ENCODE peak calls at places on chromosome 4, in seven cellular contexts. D is stimulated activated CD8-positive, alpha-beta memory T cell treated with anti-CD3 and anti-CD28 coated beads, Interleukin-4, amount 100 ng/mL, for 4 hours; E is GM10248; N is 8988T; W is activated T-cell treated with anti-CD3 and anti-CD28 coated beads, Interleukin-2, amount 50 U/mL, for 72 hours; V is HFFc6; O is activated T-helper 1 cell treated with anti-CD3 and anti-CD28 coated beads, Interleukin-2, amount 50 U/mL, for 16 hours. Y is an unnamed sample.

GRCh38 chr4:30116401-30116800 is 603.8 kb upstream of the PCDH7 start:
- DNase-seq in W (no peak), V (no peak), O (no peak), N (no peak), D (no peak), E (no peak), Y (no peak)

GRCh38 chr4:52665592-52665991 is 6.5 kb upstream of the USP46 start:
- DNase-seq in D (no peak), N (no peak), E (peak), O (no peak), W (no peak), V (no peak), Y (no peak)

GRCh38 chr4:3469386-3470243 is 6.5 kb downstream of the DOK7 start:
- DNase-seq in D (no peak), V (no peak), N (no peak), O (no peak), W (no peak), E (no peak), Y (no peak)

GRCh38 chr4:48483777-48484493 is 792 bp downstream of the SLC10A4 start:
- DNase-seq in E (no peak), O (no peak), D (no peak), N (no peak), V (no peak), W (peak), Y (no peak)

GRCh38 chr4:8205241-8205707 is 6.2 kb downstream of the SH3TC1 start:
- DNase-seq in O (no peak), D (no peak), N (no peak), V (no peak), W (no peak), E (no peak), Y (no peak)

GRCh38 chr4:72430988-72431387 is 138.0 kb downstream of the ADAMTS3 start:
- DNase-seq in N (no peak), E (no peak), V (no peak), D (no peak), O (no peak), W (no peak), Y (no peak)

GRCh38 chr4:122851568-122851967 is 24.9 kb downstream of the FGF2 start:
- DNase-seq in N (no peak), W (no peak), O (no peak), D (no peak), V (no peak), E (no peak), Y (no peak)

GRCh38 chr4:19034089-19034488 is 1012.5 kb upstream of the LCORL start:
- DNase-seq in W (no peak), V (no peak), E (no peak), D (no peak), O (no peak), N (no peak), Y (no peak)

GRCh38 chr4:150127757-150128156 is 49.5 kb downstream of the DCLK2 start:
- DNase-seq in E (no peak), W (no peak), V (peak), N (no peak), D (no peak), O (no peak), Y (no peak)

GRCh38 chr4:80305466-80305865 is 30.1 kb upstream of the CFAP299 start:
- DNase-seq in O (no peak), D (no peak), E (no peak), V (peak), N (no peak), W (no peak), Y (no peak)

GRCh38 chr4:6606465-6607235 is 31.7 kb downstream of the MAN2B2 start:
- DNase-seq in O (no peak), D (no peak), N (no peak), W (no peak), E (no peak), V (no peak), Y (no peak)

GRCh38 chr4:2284934-2285664 is 23.2 kb upstream of the MXD4 start:
- DNase-seq in N (no peak), W (no peak), V (peak), D (no peak), E (no peak), O (no peak), Y (peak)

Y was measured in omental fat pad.